ENCODE peak calls at places on chromosomes 3 and 15, in ten cellular contexts. G is stimulated activated CD8-positive, alpha-beta memory T cell treated with anti-CD3 and anti-CD28 coated beads, Interleukin-2, amount 100 ng/mL, for 48 hours; J is GM12865; E is NCI-H345; W is left ventricle myocardium superior; B is CD8-positive, alpha-beta T cell; V is hepatic stellate cell; T is GM12864; P is mucosa of descending colon; S is A549. U is an unnamed sample.

GRCh38 chr3:135966875-135967274 is 1.3 kb downstream of the PPP2R3A start:
- DNase-seq in P (no peak), T (no peak), V (no peak), J (no peak), W (no peak), B (no peak), E (no peak), G (no peak), S (no peak), U (no peak)

GRCh38 chr3:169243122-169243521 is 420.4 kb downstream of the MECOM start:
- DNase-seq in E (no peak), W (no peak), G (no peak), J (no peak), T (no peak), B (no peak), V (no peak), S (no peak), P (no peak), U (no peak)

GRCh38 chr3:166660962-166661361 is 719.1 kb downstream of the ZBBX start:
- DNase-seq in W (no peak), S (no peak), B (no peak), J (no peak), V (no peak), E (no peak), G (no peak), P (no peak), T (no peak), U (no peak)

GRCh38 chr3:52444860-52445793 is at the start of gene SEMA3G:
- DNase-seq in V (peak), B (peak), W (peak), E (peak), J (peak), T (peak), S (peak), P (peak), G (peak), U (peak)

GRCh38 chr3:159806412-159806811 is 182.2 kb upstream of the IL12A start:
- DNase-seq in S (no peak), P (no peak), V (no peak), W (peak), J (no peak), E (no peak), G (no peak), T (no peak), B (no peak), U (no peak)

GRCh38 chr3:179476215-179476614 is 24.9 kb upstream of the GNB4 start:
- DNase-seq in J (no peak), W (no peak), P (no peak), B (no peak), S (peak), T (no peak), G (no peak), V (no peak), E (no peak), U (no peak)

GRCh38 chr3:102979682-102980378 is 545.0 kb downstream of the ZPLD1 start:
- DNase-seq in V (no peak), E (no peak), P (peak), B (no peak), S (peak), G (no peak), J (no peak), T (no peak), W (peak), U (peak)

GRCh38 chr3:52507359-52507758 is 12.2 kb downstream of the STAB1 start:
- DNase-seq in J (no peak), W (no peak), B (no peak), T (no peak), V (peak), P (no peak), G (no peak), S (peak), E (no peak), U (no peak)

GRCh38 chr3:181880339-181880738 is 168.6 kb downstream of the SOX2 start:
- DNase-seq in J (no peak), T (no peak), W (no peak), P (no peak), S (no peak), E (peak), G (no peak), V (no peak), B (no peak), U (no peak)

GRCh38 chr15:33309602-33310276 is 1.0 kb upstream of the RYR3 start:
- DNase-seq in E (peak), W (no peak), S (peak), T (peak), P (no peak), J (peak), G (no peak), V (no peak), B (no peak), U (no peak)

GRCh38 chr3:194259982-194260856 is 90.9 kb downstream of the CPN2 start:
- DNase-seq in T (no peak), V (no peak), J (no peak), W (no peak), B (no peak), S (no peak), P (no peak), G (no peak), E (no peak), U (no peak)

GRCh38 chr15:82812994-82813393 is 3.6 kb downstream of the WHAMM start:
- DNase-seq in B (no peak), E (no peak), G (no peak), W (no peak), S (no peak), T (no peak), V (no peak), J (no peak), P (no peak), U (no peak)

GRCh38 chr3:185059766-185060165 is 93.1 kb downstream of the C3orf70 start:
- DNase-seq in P (no peak), S (no peak), B (no peak), J (no peak), T (no peak), W (no peak), V (no peak), G (no peak), E (no peak), U (no peak)

GRCh38 chr3:37996785-37997301 is 6.3 kb downstream of the VILL start:
- DNase-seq in W (peak), T (peak), S (peak), J (peak), P (peak), B (peak), V (peak), G (peak), E (peak), U (peak)

GRCh38 chr3:169573129-169573528 is 90.4 kb downstream of the MECOM start:
- DNase-seq in G (no peak), P (no peak), E (no peak), T (no peak), S (no peak), B (no peak), J (no peak), W (no peak), V (no peak), U (no peak)

GRCh38 chr3:155880286-155880685 is 9.8 kb downstream of the GMPS start:
- DNase-seq in W (no peak), T (no peak), J (peak), S (no peak), G (no peak), P (no peak), B (no peak), E (no peak), V (no peak), U (no peak)

GRCh38 chr3:119700269-119700919 is 2.4 kb upstream of the CFAP91 start:
- DNase-seq in V (no peak), B (no peak), S (peak), G (no peak), E (no peak), J (peak), P (no peak), W (no peak), T (peak), U (no peak)

GRCh38 chr3:153783106-153783505 is 338.1 kb upstream of the ARHGEF26 start:
- DNase-seq in B (no peak), V (no peak), J (no peak), W (no peak), S (no peak), E (no peak), P (no peak), G (no peak), T (no peak), U (no peak)

GRCh38 chr3:58585994-58586393 is 8.8 kb upstream of the FAM107A start:
- DNase-seq in P (no peak), S (no peak), B (no peak), G (no peak), V (no peak), E (no peak), J (peak), T (no peak), W (no peak), U (no peak)

GRCh38 chr3:189839576-189839975 is 208.4 kb downstream of the TP63 start:
- DNase-seq in J (no peak), S (peak), W (no peak), G (no peak), E (no peak), B (no peak), P (no peak), V (no peak), T (no peak), U (no peak)

GRCh38 chr3:156548041-156548687 is 6.8 kb downstream of the SSR3 start:
- DNase-seq in G (no peak), T (no peak), P (no peak), E (no peak), B (no peak), S (no peak), W (no peak), J (no peak), V (no peak), U (no peak)

GRCh38 chr3:160676547-160677303 is at the start of gene ARL14:
- DNase-seq in V (no peak), J (peak), E (no peak), B (no peak), T (no peak), W (no peak), S (peak), G (no peak), P (no peak), U (no peak)

GRCh38 chr3:41650406-41650805 is 311.5 kb downstream of the ULK4 start:
- DNase-seq in J (no peak), B (no peak), G (no peak), E (no peak), S (no peak), W (peak), V (no peak), P (no peak), T (no peak), U (no peak)

GRCh38 chr15:43226436-43227305 is 5.9 kb upstream of the EPB42 start:
- DNase-seq in V (no peak), B (no peak), S (no peak), E (no peak), T (no peak), P (no peak), G (no peak), J (no peak), W (no peak), U (no peak)

GRCh38 chr15:76776480-76776879 is 128.7 kb downstream of the SCAPER start:
- DNase-seq in W (no peak), E (no peak), S (no peak), P (no peak), G (no peak), V (no peak), T (no peak), J (peak), B (no peak), U (no peak)

GRCh38 chr15:100468265-100468664 is 60.5 kb downstream of the CERS3 start:
- DNase-seq in T (no peak), B (no peak), V (no peak), S (peak), E (no peak), G (no peak), J (no peak), W (peak), P (no peak), U (no peak)

GRCh38 chr15:67914537-67915373 is 74.9 kb upstream of the RNU6-1 start:
- DNase-seq in S (peak), T (no peak), B (no peak), V (no peak), W (peak), E (peak), J (no peak), G (no peak), P (peak), U (no peak)

GRCh38 chr3:39317571-39318169 is 11.8 kb upstream of the CCR8 start:
- DNase-seq in J (no peak), S (peak), E (no peak), B (no peak), G (no peak), V (no peak), P (no peak), T (no peak), W (no peak), U (no peak)

GRCh38 chr3:194396897-194397756 is 1.9 kb downstream of the GP5 start:
- DNase-seq in E (no peak), W (no peak), P (no peak), S (no peak), B (peak), V (no peak), T (no peak), G (peak), J (no peak), U (no peak)

GRCh38 chr15:33955945-33956344 is 12.4 kb upstream of the CHRM5 start:
- DNase-seq in P (no peak), B (no peak), V (no peak), J (no peak), S (no peak), G (no peak), W (no peak), T (no peak), E (peak), U (no peak)

GRCh38 chr3:38153986-38154608 is 11.2 kb upstream of the OXSR1 start:
- DNase-seq in B (no peak), J (no peak), G (no peak), E (no peak), S (no peak), W (no peak), V (no peak), P (no peak), T (no peak), U (no peak)

GRCh38 chr15:58313304-58313703 is 118.5 kb upstream of the LIPC start:
- DNase-seq in P (no peak), V (no peak), J (no peak), T (no peak), S (no peak), B (no peak), E (no peak), W (no peak), G (no peak), U (no peak)